ENCODE peak calls at places on chromosomes 7 and 10, in four cellular contexts. One of them, this sample, is unnamed.

GRCh38 chr10:62732841-62733653 is 71.5 kb upstream of the ADO start:
- DNase-seq in activated B cell treated with CpG ODN at 0.5 μM for 24 hours: peak
- DNase-seq in GM23338: no peak
- DNase-seq in upper lobe of left lung: no peak
- DNase-seq in this sample: no peak

GRCh38 chr10:103780242-103781149 is 74.9 kb downstream of the SH3PXD2A start:
- DNase-seq in activated B cell treated with CpG ODN at 0.5 μM for 24 hours: no peak
- DNase-seq in GM23338: no peak
- DNase-seq in upper lobe of left lung: no peak
- DNase-seq in this sample: no peak

GRCh38 chr10:74081192-74081803 is 69.3 kb downstream of the AP3M1 start:
- DNase-seq in activated B cell treated with CpG ODN at 0.5 μM for 24 hours: no peak
- DNase-seq in GM23338: peak
- DNase-seq in upper lobe of left lung: no peak
- DNase-seq in this sample: no peak

GRCh38 chr10:13997650-13998049 is 333.1 kb downstream of the FRMD4A start:
- DNase-seq in activated B cell treated with CpG ODN at 0.5 μM for 24 hours: no peak
- DNase-seq in GM23338: no peak
- DNase-seq in upper lobe of left lung: no peak
- DNase-seq in this sample: no peak

GRCh38 chr10:13865758-13866491 is 279.2 kb downstream of the PRPF18 start:
- DNase-seq in activated B cell treated with CpG ODN at 0.5 μM for 24 hours: no peak
- DNase-seq in GM23338: peak
- DNase-seq in upper lobe of left lung: no peak
- DNase-seq in this sample: no peak

GRCh38 chr10:30553625-30554442 is 75.7 kb downstream of the LYZL2 start:
- DNase-seq in activated B cell treated with CpG ODN at 0.5 μM for 24 hours: no peak
- DNase-seq in GM23338: peak
- DNase-seq in upper lobe of left lung: peak
- DNase-seq in this sample: no peak

GRCh38 chr7:47721670-47722069 is 139.8 kb upstream of the TNS3 start:
- DNase-seq in activated B cell treated with CpG ODN at 0.5 μM for 24 hours: no peak
- DNase-seq in GM23338: peak
- DNase-seq in upper lobe of left lung: no peak
- DNase-seq in this sample: no peak

GRCh38 chr10:105413997-105414396 is 772.9 kb downstream of the SORCS3 start:
- DNase-seq in activated B cell treated with CpG ODN at 0.5 μM for 24 hours: no peak
- DNase-seq in GM23338: no peak
- DNase-seq in upper lobe of left lung: no peak
- DNase-seq in this sample: no peak

GRCh38 chr7:151834281-151835035 is 42.5 kb downstream of the PRKAG2 start:
- DNase-seq in activated B cell treated with CpG ODN at 0.5 μM for 24 hours: no peak
- DNase-seq in GM23338: no peak
- DNase-seq in upper lobe of left lung: no peak
- DNase-seq in this sample: no peak

GRCh38 chr10:70970830-70971229 is 82.5 kb upstream of the PCBD1 start:
- DNase-seq in activated B cell treated with CpG ODN at 0.5 μM for 24 hours: no peak
- DNase-seq in GM23338: peak
- DNase-seq in upper lobe of left lung: no peak
- DNase-seq in this sample: no peak

GRCh38 chr10:96831200-96831866 is 765 bp upstream of the LCOR start:
- DNase-seq in activated B cell treated with CpG ODN at 0.5 μM for 24 hours: no peak
- DNase-seq in GM23338: no peak
- DNase-seq in upper lobe of left lung: no peak
- DNase-seq in this sample: no peak

GRCh38 chr10:773562-774161 is 84.2 kb upstream of the DIP2C start:
- DNase-seq in activated B cell treated with CpG ODN at 0.5 μM for 24 hours: no peak
- DNase-seq in GM23338: no peak
- DNase-seq in upper lobe of left lung: no peak
- DNase-seq in this sample: no peak

GRCh38 chr7:139421123-139421522 is 61.4 kb downstream of the LUC7L2 start:
- DNase-seq in activated B cell treated with CpG ODN at 0.5 μM for 24 hours: no peak
- DNase-seq in GM23338: no peak
- DNase-seq in upper lobe of left lung: no peak
- DNase-seq in this sample: no peak

GRCh38 chr7:22234247-22234646 is 122.7 kb downstream of the RAPGEF5 start:
- DNase-seq in activated B cell treated with CpG ODN at 0.5 μM for 24 hours: no peak
- DNase-seq in GM23338: no peak
- DNase-seq in upper lobe of left lung: no peak
- DNase-seq in this sample: no peak

GRCh38 chr7:39609084-39609461 is 14.3 kb upstream of the RALA start:
- DNase-seq in activated B cell treated with CpG ODN at 0.5 μM for 24 hours: no peak
- DNase-seq in GM23338: no peak
- DNase-seq in upper lobe of left lung: no peak
- DNase-seq in this sample: no peak

GRCh38 chr10:19845963-19846362 is 29.7 kb downstream of the PLXDC2 start:
- DNase-seq in activated B cell treated with CpG ODN at 0.5 μM for 24 hours: no peak
- DNase-seq in GM23338: no peak
- DNase-seq in upper lobe of left lung: no peak
- DNase-seq in this sample: no peak

GRCh38 chr7:157837047-157837446 is 500.2 kb downstream of the DNAJB6 start:
- DNase-seq in activated B cell treated with CpG ODN at 0.5 μM for 24 hours: no peak
- DNase-seq in GM23338: no peak
- DNase-seq in upper lobe of left lung: no peak
- DNase-seq in this sample: no peak

GRCh38 chr7:5514440-5515035 is 90.9 kb upstream of the TNRC18 start:
- DNase-seq in activated B cell treated with CpG ODN at 0.5 μM for 24 hours: no peak
- DNase-seq in GM23338: no peak
- DNase-seq in upper lobe of left lung: no peak
- DNase-seq in this sample: no peak

GRCh38 chr10:110353244-110354119 is 48.8 kb upstream of the SMNDC1 start:
- DNase-seq in activated B cell treated with CpG ODN at 0.5 μM for 24 hours: no peak
- DNase-seq in GM23338: peak
- DNase-seq in upper lobe of left lung: peak
- DNase-seq in this sample: no peak

GRCh38 chr7:158266817-158267736 is 320.5 kb downstream of the PTPRN2 start:
- DNase-seq in activated B cell treated with CpG ODN at 0.5 μM for 24 hours: no peak
- DNase-seq in GM23338: no peak
- DNase-seq in upper lobe of left lung: peak
- DNase-seq in this sample: no peak

GRCh38 chr10:70599791-70600190 is 2.8 kb downstream of the PRF1 start:
- DNase-seq in activated B cell treated with CpG ODN at 0.5 μM for 24 hours: no peak
- DNase-seq in GM23338: no peak
- DNase-seq in upper lobe of left lung: no peak
- DNase-seq in this sample: no peak

GRCh38 chr10:7260412-7260900 is 150.4 kb downstream of the SFMBT2 start:
- DNase-seq in activated B cell treated with CpG ODN at 0.5 μM for 24 hours: no peak
- DNase-seq in GM23338: peak
- DNase-seq in upper lobe of left lung: no peak
- DNase-seq in this sample: no peak

GRCh38 chr10:3948843-3949242 is 163.8 kb upstream of the KLF6 start:
- DNase-seq in activated B cell treated with CpG ODN at 0.5 μM for 24 hours: no peak
- DNase-seq in GM23338: no peak
- DNase-seq in upper lobe of left lung: no peak
- DNase-seq in this sample: no peak

GRCh38 chr7:99997545-99998137 is 17.8 kb upstream of the ZKSCAN1 start:
- DNase-seq in activated B cell treated with CpG ODN at 0.5 μM for 24 hours: peak
- DNase-seq in GM23338: peak
- DNase-seq in upper lobe of left lung: peak
- DNase-seq in this sample: no peak

GRCh38 chr10:14032406-14032998 is 298.2 kb downstream of the FRMD4A start:
- DNase-seq in activated B cell treated with CpG ODN at 0.5 μM for 24 hours: peak
- DNase-seq in GM23338: peak
- DNase-seq in upper lobe of left lung: peak
- DNase-seq in this sample: peak

GRCh38 chr7:140275069-140275961 is 98.5 kb upstream of the KDM7A start:
- DNase-seq in activated B cell treated with CpG ODN at 0.5 μM for 24 hours: no peak
- DNase-seq in GM23338: no peak
- DNase-seq in upper lobe of left lung: no peak
- DNase-seq in this sample: no peak

GRCh38 chr7:105352922-105353668 is 35.6 kb downstream of the SRPK2 start:
- DNase-seq in activated B cell treated with CpG ODN at 0.5 μM for 24 hours: no peak
- DNase-seq in GM23338: no peak
- DNase-seq in upper lobe of left lung: no peak
- DNase-seq in this sample: no peak

GRCh38 chr7:49638166-49638565 is 135.3 kb upstream of the VWC2 start:
- DNase-seq in activated B cell treated with CpG ODN at 0.5 μM for 24 hours: no peak
- DNase-seq in GM23338: peak
- DNase-seq in upper lobe of left lung: no peak
- DNase-seq in this sample: no peak

GRCh38 chr10:69769395-69769989 is 32.2 kb upstream of the COL13A1 start:
- DNase-seq in activated B cell treated with CpG ODN at 0.5 μM for 24 hours: no peak
- DNase-seq in GM23338: peak
- DNase-seq in upper lobe of left lung: no peak
- DNase-seq in this sample: no peak

GRCh38 chr10:13414855-13415254 is 66.8 kb upstream of the SEPHS1 start:
- DNase-seq in activated B cell treated with CpG ODN at 0.5 μM for 24 hours: no peak
- DNase-seq in GM23338: peak
- DNase-seq in upper lobe of left lung: no peak
- DNase-seq in this sample: no peak

GRCh38 chr7:13276977-13277376 is 589.5 kb downstream of the ARL4A start:
- DNase-seq in activated B cell treated with CpG ODN at 0.5 μM for 24 hours: no peak
- DNase-seq in GM23338: peak
- DNase-seq in upper lobe of left lung: no peak
- DNase-seq in this sample: no peak

GRCh38 chr10:118980870-118981269 is 48.6 kb upstream of the NANOS1 start:
- DNase-seq in activated B cell treated with CpG ODN at 0.5 μM for 24 hours: no peak
- DNase-seq in GM23338: no peak
- DNase-seq in upper lobe of left lung: no peak
- DNase-seq in this sample: no peak

GRCh38 chr10:11285171-11285570 is 267.5 kb downstream of the CELF2 start:
- DNase-seq in activated B cell treated with CpG ODN at 0.5 μM for 24 hours: no peak
- DNase-seq in GM23338: no peak
- DNase-seq in upper lobe of left lung: no peak
- DNase-seq in this sample: no peak
- TF ChIP-seq CTCF in activated B cell treated with CpG ODN at 0.5 μM for 24 hours: no peak
- TF ChIP-seq CTCF in GM23338: peak
- TF ChIP-seq CTCF in upper lobe of left lung: no peak
- TF ChIP-seq CTCF in this sample: peak

DNA sequence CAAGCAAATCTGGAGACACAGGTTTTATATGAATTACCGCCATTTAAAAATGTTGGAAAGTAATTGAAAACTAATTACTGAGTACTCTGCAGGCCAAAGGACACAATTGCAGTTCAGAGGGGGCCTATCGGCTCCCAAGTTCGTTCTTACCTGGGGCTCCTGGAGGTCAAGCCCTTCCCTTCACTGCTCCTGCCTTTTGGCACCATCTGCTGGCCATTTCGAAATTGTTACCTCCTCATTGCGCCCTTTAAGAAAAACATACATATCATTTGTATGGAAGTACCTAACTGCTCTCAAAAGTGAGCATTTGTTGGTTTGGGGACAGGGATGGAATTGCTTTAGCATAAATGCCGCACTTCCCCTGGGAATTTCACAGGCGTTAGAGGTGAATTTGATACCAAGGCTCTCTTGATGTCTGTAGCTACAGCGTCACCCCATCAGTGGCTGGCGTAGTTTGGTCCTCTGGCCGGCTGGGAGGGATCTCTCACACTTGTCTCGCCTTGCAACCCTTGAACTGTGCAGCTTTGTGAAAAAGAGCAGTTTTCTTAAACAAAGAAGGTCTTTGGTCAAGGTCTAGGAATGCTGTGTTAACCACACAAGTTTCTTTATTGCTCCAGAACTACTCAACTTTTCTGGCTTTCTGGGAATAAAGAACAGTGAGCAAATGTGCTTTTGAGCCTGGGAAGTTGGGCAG is 219.9 kb downstream of the ARHGAP21 start:
- DNase-seq in activated B cell treated with CpG ODN at 0.5 μM for 24 hours: no peak
- DNase-seq in GM23338: peak
- DNase-seq in upper lobe of left lung: no peak
- DNase-seq in this sample: peak
- TF ChIP-seq CTCF in activated B cell treated with CpG ODN at 0.5 μM for 24 hours: no peak
- TF ChIP-seq CTCF in GM23338: peak
- TF ChIP-seq CTCF in upper lobe of left lung: peak
- TF ChIP-seq CTCF in this sample: peak

DNA sequence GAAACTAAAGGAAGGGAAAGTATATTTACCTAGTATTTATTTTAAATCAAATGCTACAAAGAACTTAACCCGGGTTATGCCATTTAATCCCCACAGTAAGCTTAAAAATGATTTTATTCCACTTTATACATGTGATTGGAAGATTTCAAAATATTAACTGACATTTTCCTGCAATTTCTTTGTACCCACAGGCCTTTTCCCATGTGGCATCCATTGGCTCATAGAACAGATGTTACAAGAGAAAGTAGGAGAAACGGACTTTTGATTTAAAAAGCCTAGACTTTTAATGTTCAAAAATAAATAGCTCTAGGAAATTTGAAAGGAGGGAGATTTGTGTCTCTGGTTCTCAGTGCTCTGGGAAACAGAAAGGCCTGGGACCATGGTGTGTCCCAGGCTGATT is 807.9 kb downstream of the KCNMA1 start:
- DNase-seq in activated B cell treated with CpG ODN at 0.5 μM for 24 hours: no peak
- DNase-seq in GM23338: no peak
- DNase-seq in upper lobe of left lung: no peak
- DNase-seq in this sample: no peak
- TF ChIP-seq CTCF in activated B cell treated with CpG ODN at 0.5 μM for 24 hours: no peak
- TF ChIP-seq CTCF in GM23338: no peak
- TF ChIP-seq CTCF in upper lobe of left lung: no peak
- TF ChIP-seq CTCF in this sample: no peak

DNA sequence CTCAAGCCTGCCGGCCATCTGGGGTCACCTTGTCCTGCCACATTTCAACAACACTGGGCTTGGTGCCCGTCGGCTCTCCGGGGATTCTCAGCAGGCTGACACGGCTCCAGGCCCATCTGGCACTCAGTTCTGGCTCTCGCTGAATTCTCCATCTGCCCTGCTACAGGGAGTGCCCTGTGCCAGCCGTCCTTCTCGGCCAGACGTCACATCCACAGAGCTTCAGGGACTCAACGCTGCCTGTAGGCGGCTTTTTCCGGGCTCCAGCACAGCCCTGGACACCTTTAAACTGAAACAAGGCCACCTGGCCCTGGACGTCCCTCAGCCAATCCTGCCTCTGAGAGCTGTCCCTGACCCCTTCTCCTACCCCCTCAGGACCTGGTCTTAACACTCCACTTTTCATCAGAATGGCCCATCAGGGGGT is 43.0 kb downstream of the TMEM130 start:
- DNase-seq in activated B cell treated with CpG ODN at 0.5 μM for 24 hours: no peak
- DNase-seq in GM23338: peak
- DNase-seq in upper lobe of left lung: no peak
- DNase-seq in this sample: no peak
- TF ChIP-seq CTCF in activated B cell treated with CpG ODN at 0.5 μM for 24 hours: no peak
- TF ChIP-seq CTCF in GM23338: no peak
- TF ChIP-seq CTCF in upper lobe of left lung: no peak
- TF ChIP-seq CTCF in this sample: no peak

GRCh38 chr7:146731185-146731584 is 614.6 kb downstream of the CNTNAP2 start:
- DNase-seq in activated B cell treated with CpG ODN at 0.5 μM for 24 hours: no peak
- DNase-seq in GM23338: no peak
- DNase-seq in upper lobe of left lung: no peak
- DNase-seq in this sample: no peak

GRCh38 chr7:146735992-146736391 is 619.4 kb downstream of the CNTNAP2 start:
- DNase-seq in activated B cell treated with CpG ODN at 0.5 μM for 24 hours: no peak
- DNase-seq in GM23338: no peak
- DNase-seq in upper lobe of left lung: no peak
- DNase-seq in this sample: no peak

GRCh38 chr7:146740039-146740438 is 623.4 kb downstream of the CNTNAP2 start:
- DNase-seq in activated B cell treated with CpG ODN at 0.5 μM for 24 hours: no peak
- DNase-seq in GM23338: no peak
- DNase-seq in upper lobe of left lung: no peak
- DNase-seq in this sample: no peak

GRCh38 chr7:146736446-146737190 is 620.0 kb downstream of the CNTNAP2 start:
- DNase-seq in activated B cell treated with CpG ODN at 0.5 μM for 24 hours: no peak
- DNase-seq in GM23338: no peak
- DNase-seq in upper lobe of left lung: no peak
- DNase-seq in this sample: no peak
- TF ChIP-seq CTCF in activated B cell treated with CpG ODN at 0.5 μM for 24 hours: no peak
- TF ChIP-seq CTCF in GM23338: no peak
- TF ChIP-seq CTCF in upper lobe of left lung: no peak
- TF ChIP-seq CTCF in this sample: peak

This sample was measured in progenitor cell of endocrine pancreas.